ENCODE peak calls at places on chromosome 12, in ten cellular contexts. S is tibial nerve, X is fibroblast of pulmonary artery, U is neural progenitor cell, J is right atrium auricular region, B is HL-60, F is cardiac muscle cell, W is hepatocyte, P is body of pancreas, T is heart left ventricle. D is an unnamed sample.
A peak's percentile ranks its signal among the peaks of the same experiment; 100 is the strongest.

GRCh38 chr12:124686001-124686884 is 118.8 kb upstream of the NCOR2 start:
- DNase-seq in P (no peak), W (no peak), X (peak; percentile 57), F (peak; percentile 53), B (no peak), U (no peak), J (no peak), S (no peak), T (no peak), D (no peak)

GRCh38 chr12:34108405-34108803 is 86.1 kb downstream of the ALG10 start:
- DNase-seq in X (no peak), J (no peak), T (no peak), W (no peak), F (no peak), S (no peak), U (no peak), B (no peak), P (no peak), D (no peak)

GRCh38 chr12:129002447-129002846 is 149.2 kb downstream of the GLT1D1 start:
- DNase-seq in W (no peak), U (no peak), S (no peak), P (no peak), B (no peak), X (no peak), T (no peak), F (no peak), J (no peak), D (no peak)

GRCh38 chr12:78490841-78491240 is 373.7 kb upstream of the SYT1 start:
- DNase-seq in S (no peak), J (no peak), P (no peak), U (no peak), T (no peak), F (no peak), B (no peak), X (no peak), W (no peak), D (no peak)

GRCh38 chr12:34218193-34219045 is 196.1 kb downstream of the ALG10 start:
- DNase-seq in W (peak; percentile 51), T (peak; percentile 49), F (peak; percentile 45), J (peak; percentile 65), U (peak; percentile 65), S (peak; percentile 34), P (peak; percentile 78), X (peak; percentile 72), B (peak; percentile 59), D (peak; percentile 1)

GRCh38 chr12:127194176-127194575 is 1072.8 kb upstream of the TMEM132C start:
- DNase-seq in T (no peak), B (no peak), J (no peak), P (no peak), S (no peak), U (no peak), F (no peak), X (no peak), W (no peak), D (no peak)

GRCh38 chr12:70643927-70644326 is 6.7 kb upstream of the PTPRB start:
- DNase-seq in X (no peak), U (no peak), B (no peak), F (no peak), W (no peak), S (no peak), T (no peak), P (no peak), J (no peak), D (no peak)

GRCh38 chr12:130335517-130336392 is 1.9 kb upstream of the PIWIL1 start:
- DNase-seq in F (peak; percentile 59), U (peak; percentile 79), P (peak; percentile 59), T (no peak), W (peak; percentile 83), S (no peak), B (peak; percentile 24), J (no peak), X (peak; percentile 66), D (peak; percentile 4)

GRCh38 chr12:27805238-27805637 is 25.2 kb upstream of the MANSC4 start:
- DNase-seq in B (no peak), X (no peak), S (no peak), T (no peak), J (no peak), W (no peak), P (no peak), F (no peak), U (no peak), D (no peak)

GRCh38 chr12:98471085-98471484 is 44.3 kb upstream of the TMPO start:
- DNase-seq in B (no peak), U (no peak), X (no peak), F (no peak), S (no peak), W (no peak), J (peak; percentile 55), P (peak; percentile 45), T (no peak), D (no peak)

DNA sequence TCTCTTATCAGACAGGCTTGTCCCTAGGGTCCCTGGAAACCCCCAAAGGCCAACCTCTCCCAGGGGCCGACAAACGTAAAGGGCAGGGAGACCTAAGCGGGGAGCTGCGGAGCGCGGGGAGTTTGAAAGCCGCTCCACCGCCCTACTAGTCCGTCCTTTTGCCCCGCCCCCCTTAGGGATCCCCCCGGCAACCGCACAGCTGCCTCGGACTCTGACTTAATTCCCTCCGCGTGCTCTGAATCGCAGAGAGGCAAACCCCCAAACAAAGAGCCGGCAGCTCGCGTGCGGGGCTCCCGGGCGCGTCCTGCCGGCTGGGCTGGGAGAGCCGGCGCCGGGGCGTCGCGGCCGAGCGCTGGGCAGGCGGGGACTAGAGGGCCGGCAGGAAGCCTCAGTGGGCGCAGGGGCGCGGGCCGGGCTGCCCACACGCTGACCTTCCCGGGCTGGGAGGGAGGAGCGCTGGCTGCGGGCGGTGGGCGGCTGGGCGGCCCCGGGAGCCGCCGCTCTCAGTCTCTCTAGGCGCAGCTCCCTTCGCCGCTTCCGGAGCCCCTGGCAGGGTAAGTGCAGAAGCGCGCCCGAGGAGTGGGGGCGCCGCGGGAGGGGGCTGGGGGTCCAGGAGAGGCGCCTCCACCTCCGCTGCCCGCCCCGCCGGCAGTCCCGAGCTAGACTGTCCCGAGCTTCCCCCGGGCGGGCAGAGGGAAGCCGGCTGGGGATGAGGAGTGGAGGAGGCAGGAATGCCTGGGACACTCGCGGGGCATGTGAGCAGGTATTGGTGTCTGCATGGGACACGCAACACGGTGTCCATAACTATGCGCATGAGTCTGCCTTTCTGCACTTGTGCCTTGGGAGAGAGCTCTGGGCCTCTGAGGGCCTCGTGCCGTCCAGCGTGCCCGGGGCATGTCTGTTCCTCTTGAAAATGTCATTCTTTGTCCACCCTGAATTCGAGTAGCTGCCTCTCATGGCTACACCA is at the start of gene TSPAN11:
- DNase-seq in S (no peak), U (peak; percentile 97), T (peak; percentile 42), X (peak; percentile 21), F (peak; percentile 47), B (no peak), W (peak; percentile 79), P (no peak), J (no peak), D (no peak)
- H3K4me3 ChIP-seq in S (peak within 1 kb of the TSS; percentile 59), U (peak within 1 kb of the TSS; percentile 61), T (peak within 1 kb of the TSS; percentile 53), X (peak within 1 kb of the TSS; percentile 32), F (peak within 1 kb of the TSS; percentile 40), B (no peak within 1 kb of the TSS), W (peak within 1 kb of the TSS; percentile 51), P (no peak within 1 kb of the TSS), J (peak within 1 kb of the TSS; percentile 51), D (peak within 1 kb of the TSS; percentile 42)

DNA sequence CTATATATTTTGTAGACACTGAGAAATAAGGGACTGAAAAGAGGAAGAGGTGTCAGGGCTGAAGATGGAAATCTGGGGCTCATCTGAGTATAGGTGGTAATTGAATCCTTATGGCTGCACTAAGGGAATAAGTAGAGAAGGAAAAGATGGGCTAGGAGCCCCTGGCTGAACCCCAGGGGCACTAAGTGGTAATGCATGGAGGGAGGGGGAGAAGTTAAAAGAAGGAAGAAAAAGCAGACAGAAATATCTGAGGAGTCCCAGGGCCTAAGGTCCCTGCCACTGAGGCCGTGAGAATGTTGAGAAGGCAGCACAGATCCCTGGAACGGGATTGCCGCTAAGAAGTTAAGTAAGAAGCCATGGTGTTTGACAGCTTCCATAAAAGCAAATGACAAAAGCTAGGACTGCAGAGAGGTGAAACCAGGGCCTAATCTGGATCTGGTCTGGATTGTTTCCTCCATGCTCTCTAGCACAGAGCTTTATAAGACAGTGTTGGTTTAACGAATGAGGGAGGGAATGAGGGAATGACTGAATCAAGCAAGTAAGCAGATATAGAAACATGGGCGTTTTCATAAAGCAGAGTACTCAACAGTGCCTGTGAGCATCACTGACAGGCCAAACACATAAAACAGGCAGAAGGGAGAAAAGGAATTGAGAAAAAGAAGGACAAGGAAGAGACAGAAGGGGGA is 92.9 kb downstream of the HMGA2 start:
- DNase-seq in B (no peak), F (no peak), X (no peak), U (no peak), T (no peak), W (no peak), J (no peak), P (no peak), S (no peak), D (no peak)
- H3K4me3 ChIP-seq in B (no peak overlapping the region), F (no peak overlapping the region), X (no peak overlapping the region), U (no peak overlapping the region), T (no peak overlapping the region), W (no peak overlapping the region), J (no peak overlapping the region), P (no peak overlapping the region), S (no peak overlapping the region), D (no peak overlapping the region)

GRCh38 chr12:31655792-31656191 is 3.7 kb upstream of the ETFBKMT start:
- DNase-seq in T (no peak), F (no peak), U (no peak), S (no peak), J (no peak), W (no peak), B (no peak), X (no peak), P (no peak), D (no peak)

GRCh38 chr12:31655208-31655607 is 4.3 kb upstream of the ETFBKMT start:
- DNase-seq in J (no peak), F (no peak), T (no peak), B (no peak), U (no peak), X (no peak), P (no peak), S (no peak), W (no peak), D (no peak)

GRCh38 chr12:31647106-31647505 is 12.4 kb upstream of the ETFBKMT start:
- DNase-seq in J (no peak), W (no peak), T (no peak), X (no peak), F (no peak), B (peak; percentile 6), U (no peak), P (no peak), S (no peak), D (no peak)

GRCh38 chr12:31650927-31651326 is 8.6 kb upstream of the ETFBKMT start:
- DNase-seq in P (no peak), F (peak; percentile 34), W (peak; percentile 71), T (no peak), S (no peak), B (no peak), X (peak; percentile 11), U (no peak), J (no peak), D (no peak)

GRCh38 chr12:31651893-31652521 is 7.5 kb upstream of the ETFBKMT start:
- DNase-seq in F (peak; percentile 34), X (peak; percentile 46), B (no peak), S (no peak), T (no peak), W (no peak), P (no peak), J (no peak), U (no peak), D (no peak)
- H3K4me3 ChIP-seq in F (no peak overlapping the region), X (peak overlapping the region; percentile 27), B (no peak overlapping the region), S (no peak overlapping the region), T (no peak overlapping the region), W (no peak overlapping the region), P (no peak overlapping the region), J (no peak overlapping the region), U (no peak overlapping the region), D (no peak overlapping the region)

GRCh38 chr12:4857472-4858291 is 52.0 kb upstream of the KCNA1 start:
- DNase-seq in T (peak; percentile 66), J (peak; percentile 78), S (peak; percentile 52), F (peak; percentile 68), P (peak; percentile 76), U (peak; percentile 89), X (peak; percentile 67), B (peak; percentile 61), W (peak; percentile 84), D (no peak)
- H3K4me3 ChIP-seq in T (no peak overlapping the region), J (peak overlapping the region; percentile 26), S (peak overlapping the region; percentile 6), F (no peak overlapping the region), P (no peak overlapping the region), U (peak overlapping the region; percentile 32), X (no peak overlapping the region), B (no peak overlapping the region), W (no peak overlapping the region), D (peak overlapping the region; percentile 13)